ENCODE peak calls at places on chromosomes 11 and 22, in five cellular contexts. R is IMR-90, D is HCT116, S is GM23338, Z is PC-3. G is an unnamed sample.

GRCh38 chr22:48689206-48689605 is 1138.5 kb downstream of the BRD1 start:
- DNase-seq in S (no peak), Z (no peak), R (no peak), D (no peak), G (no peak)

GRCh38 chr22:41603873-41604332 is 14.3 kb upstream of the PMM1 start:
- DNase-seq in Z (no peak), S (no peak), D (no peak), R (no peak), G (no peak)

GRCh38 chr22:46025225-46025972 is 48.4 kb upstream of the WNT7B start:
- DNase-seq in Z (no peak), D (no peak), R (no peak), S (no peak), G (no peak)

GRCh38 chr22:42805998-42806481 is 51.0 kb downstream of the ARFGAP3 start:
- DNase-seq in S (no peak), D (no peak), Z (no peak), R (no peak), G (peak)

GRCh38 chr22:20035375-20036084 is 14.6 kb downstream of the TANGO2 start:
- DNase-seq in S (no peak), D (no peak), Z (no peak), R (no peak), G (peak)

GRCh38 chr22:42857845-42858481 is 890 bp upstream of the ARFGAP3 start:
- DNase-seq in Z (peak), D (no peak), R (no peak), S (no peak), G (peak)

GRCh38 chr11:75878968-75879367 is 64.0 kb downstream of the UVRAG start:
- DNase-seq in D (no peak), Z (no peak), S (no peak), R (no peak), G (no peak)

GRCh38 chr11:2521681-2522630 is 77.1 kb downstream of the KCNQ1 start:
- DNase-seq in R (no peak), D (no peak), S (no peak), Z (no peak), G (peak)

GRCh38 chr22:30649430-30650007 is 13.9 kb downstream of the SLC35E4 start:
- DNase-seq in Z (peak), S (no peak), D (peak), R (peak), G (peak)

GRCh38 chr11:118705796-118706545 is 26.5 kb upstream of the TREH start:
- DNase-seq in R (no peak), S (no peak), Z (no peak), D (no peak), G (no peak)

GRCh38 chr11:61555051-61555969 is 25.6 kb downstream of the SYT7 start:
- DNase-seq in S (peak), D (no peak), Z (peak), R (no peak), G (no peak)

GRCh38 chr22:30204742-30205111 is 41.8 kb downstream of the LIF start:
- DNase-seq in Z (no peak), D (no peak), R (peak), S (no peak), G (no peak)

GRCh38 chr11:32947985-32948384 is 55.4 kb downstream of the QSER1 start:
- DNase-seq in S (no peak), Z (no peak), R (no peak), D (no peak), G (no peak)

GRCh38 chr11:65396769-65397745 is 10.6 kb downstream of the FRMD8 start:
- DNase-seq in Z (no peak), R (no peak), D (no peak), S (no peak), G (peak)

GRCh38 chr11:119567667-119568582 is 145.0 kb upstream of the THY1 start:
- DNase-seq in S (peak), R (peak), Z (peak), D (no peak), G (peak)

GRCh38 chr22:24070553-24070952 is 59.4 kb downstream of the CABIN1 start:
- DNase-seq in R (no peak), D (no peak), S (no peak), Z (no peak), G (no peak)

GRCh38 chr11:120682866-120683265 is 171.3 kb downstream of the GRIK4 start:
- DNase-seq in R (peak), D (no peak), S (no peak), Z (peak), G (peak)

GRCh38 chr11:18310800-18311340 is 11.1 kb downstream of the HPS5 start:
- DNase-seq in R (no peak), S (no peak), Z (no peak), D (no peak), G (no peak)

GRCh38 chr11:63915961-63916836 is 765 bp downstream of the RCOR2 start:
- DNase-seq in S (peak), Z (peak), D (no peak), R (no peak), G (peak)

GRCh38 chr11:65546217-65546958 is 11.8 kb downstream of the LTBP3 start:
- DNase-seq in R (no peak), S (peak), Z (peak), D (peak), G (peak)

GRCh38 chr11:63933459-63933858 is 5.3 kb upstream of the NAA40 start:
- DNase-seq in D (no peak), S (no peak), R (no peak), Z (no peak), G (peak)

GRCh38 chr11:96207459-96208449 is 135.2 kb downstream of the MAML2 start:
- DNase-seq in Z (peak), D (no peak), S (no peak), R (peak), G (no peak)

GRCh38 chr11:131897976-131898375 is 527.6 kb downstream of the NTM start:
- DNase-seq in R (peak), S (no peak), D (no peak), Z (no peak), G (peak)

GRCh38 chr22:26852176-26852575 is 194.8 kb downstream of the MIAT start:
- DNase-seq in R (no peak), D (no peak), Z (no peak), S (peak), G (no peak)

GRCh38 chr22:46023558-46023981 is 46.6 kb upstream of the WNT7B start:
- DNase-seq in S (no peak), R (peak), Z (no peak), D (no peak), G (peak)

GRCh38 chr11:28110108-28110838 is 2.1 kb downstream of the METTL15 start:
- DNase-seq in D (peak), S (peak), R (peak), Z (peak), G (no peak)

GRCh38 chr22:39543095-39543494 is 10.5 kb upstream of the RPS19BP1 start:
- DNase-seq in Z (peak), R (peak), S (peak), D (no peak), G (no peak)

DNA sequence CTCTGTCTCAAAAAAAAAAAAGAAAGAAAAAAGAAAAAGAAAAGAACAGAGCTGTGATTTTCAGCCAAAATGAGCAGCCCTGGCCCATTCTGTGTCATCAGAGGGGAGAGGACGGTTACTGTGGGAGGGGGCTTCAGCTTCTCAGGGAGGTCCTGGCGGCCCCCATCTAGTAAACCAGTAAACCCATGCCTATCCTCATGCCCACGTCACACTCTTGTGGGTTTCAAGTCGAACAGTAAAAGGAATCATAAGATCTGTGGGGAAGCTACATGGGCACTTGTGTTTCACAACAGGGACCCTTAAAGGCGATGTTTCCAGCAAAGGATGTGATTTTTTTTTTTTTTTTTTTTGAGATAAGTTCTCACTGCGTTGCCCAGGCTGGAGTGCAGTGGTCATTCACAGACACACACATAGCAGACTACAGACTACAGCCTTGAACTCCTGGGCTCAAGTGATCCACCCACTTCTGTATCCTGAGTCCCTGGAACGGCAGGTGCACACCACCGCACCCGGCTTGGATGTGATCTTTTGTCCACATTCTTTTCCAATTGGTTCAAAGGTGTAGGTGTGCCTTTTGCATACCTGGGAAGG is 9.1 kb upstream of the PARVG start:
- DNase-seq in S (no peak), D (no peak), Z (no peak), R (no peak), G (no peak)
- H3K4me2 ChIP-seq in S (no peak), D (no peak), Z (no peak), R (no peak), G (no peak)

GRCh38 chr11:396511-396947 is 2.5 kb downstream of the PKP3 start:
- DNase-seq in S (peak), D (no peak), R (no peak), Z (no peak), G (peak)
- TF ChIP-seq CTCF in S (peak), D (peak), R (peak), Z (peak), G (peak)

GRCh38 chr11:9651899-9652748 is 11.8 kb upstream of the SWAP70 start:
- DNase-seq in D (no peak), Z (no peak), R (no peak), S (no peak), G (no peak)
- H3K4me3 ChIP-seq in D (no peak), Z (no peak), R (no peak), S (no peak), G (no peak)

GRCh38 chr11:102422817-102423725 is 29.5 kb downstream of the TMEM123 start:
- DNase-seq in R (no peak), S (no peak), Z (no peak), D (no peak), G (no peak)

GRCh38 chr11:102419181-102419580 is 33.4 kb downstream of the TMEM123 start:
- DNase-seq in Z (no peak), S (no peak), R (no peak), D (no peak), G (no peak)

GRCh38 chr11:102416974-102417373 is 35.6 kb downstream of the TMEM123 start:
- DNase-seq in S (no peak), D (no peak), R (no peak), Z (no peak), G (no peak)

GRCh38 chr11:102420547-102420946 is 32.0 kb downstream of the TMEM123 start:
- DNase-seq in R (no peak), D (no peak), Z (no peak), S (no peak), G (no peak)

DNA sequence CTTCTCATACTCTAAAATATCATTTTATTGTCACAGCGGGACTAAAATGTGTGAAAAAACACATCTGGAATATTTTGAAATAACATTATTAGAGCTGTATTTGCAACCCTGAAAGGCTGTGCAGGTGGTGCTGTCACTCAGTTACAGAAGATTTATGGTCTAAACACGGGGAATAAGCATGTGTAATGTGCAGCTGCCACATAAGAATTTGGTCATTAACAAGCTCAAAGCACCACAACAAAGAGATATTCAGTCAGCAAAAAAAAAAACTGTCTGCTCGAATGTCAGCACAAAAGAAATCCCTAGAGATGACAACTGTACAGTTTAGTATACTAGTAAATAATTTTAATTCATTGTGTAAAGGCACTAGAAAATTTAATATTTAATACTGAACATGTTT is 31.3 kb downstream of the TMEM123 start:
- DNase-seq in Z (no peak), R (no peak), D (no peak), S (no peak), G (no peak)
- H3K4me2 ChIP-seq in Z (no peak), R (no peak), D (no peak), S (no peak), G (no peak)